ENCODE peak calls at places on chromosomes 12 and 14, in nine cellular contexts. X is stimulated activated CD4-positive, alpha-beta T cell treated with anti-CD3 and anti-CD28 coated beads, Interleukin-15, amount 100 ng/mL, for 24 hours; G is neural crest cell; F is astrocyte of the hippocampus; E is GM23248; Z is T follicular helper cell; N is NCI-H1105; Q is Right ventricle myocardium superior; K is CD8-positive, alpha-beta memory T cell. B is an unnamed sample.

GRCh38 chr12:120538281-120539156 is 4.4 kb downstream of the RNF10 start:
- DNase-seq in F (peak; percentile 89), X (no peak), G (no peak), K (no peak), E (peak; percentile 72), Z (no peak), Q (peak; percentile 77), N (no peak), B (no peak)

GRCh38 chr12:111953455-111953854 is 59.5 kb downstream of the TMEM116 start:
- DNase-seq in N (no peak), G (no peak), X (no peak), F (no peak), E (no peak), Z (no peak), Q (no peak), K (no peak), B (no peak)

GRCh38 chr12:121996050-121996944 is 25.4 kb upstream of the BCL7A start:
- DNase-seq in Q (no peak), X (no peak), G (no peak), E (no peak), N (no peak), F (no peak), K (no peak), Z (no peak), B (no peak)

GRCh38 chr14:35878272-35879140 is 52.4 kb downstream of the BRMS1L start:
- DNase-seq in N (no peak), F (peak; percentile 85), E (peak; percentile 89), Q (no peak), G (no peak), K (no peak), X (no peak), Z (no peak), B (no peak)

GRCh38 chr12:53757095-53757770 is 5.5 kb upstream of the CISTR start:
- DNase-seq in F (peak; percentile 74), N (peak; percentile 18), E (peak; percentile 78), K (peak; percentile 86), X (peak; percentile 91), Q (peak; percentile 88), Z (peak; percentile 69), G (peak; percentile 97), B (no peak)

GRCh38 chr12:108642269-108642870 is 8.7 kb upstream of the SELPLG start:
- DNase-seq in Z (no peak), K (no peak), E (no peak), G (no peak), N (no peak), F (no peak), X (no peak), Q (no peak), B (no peak)

GRCh38 chr14:55130194-55130550 is 1.1 kb downstream of the LGALS3 start:
- DNase-seq in G (no peak), X (no peak), K (no peak), Z (no peak), E (peak; percentile 75), F (peak; percentile 42), N (no peak), Q (no peak), B (no peak)

GRCh38 chr12:57309420-57309819 is 58.4 kb upstream of the STAC3 start:
- DNase-seq in X (no peak), Z (no peak), N (no peak), G (no peak), Q (no peak), F (peak; percentile 6), E (peak; percentile 56), K (no peak), B (peak; percentile 18)

GRCh38 chr14:28780843-28781503 is 14.4 kb downstream of the FOXG1 start:
- DNase-seq in F (peak; percentile 86), Q (no peak), E (no peak), Z (no peak), K (no peak), X (no peak), G (no peak), N (no peak), B (no peak)

GRCh38 chr12:47319746-47320145 is 240.0 kb upstream of the AMIGO2 start:
- DNase-seq in Z (no peak), N (no peak), K (no peak), G (no peak), Q (no peak), F (no peak), E (no peak), X (no peak), B (no peak)